ENCODE peak calls at places on chromosomes 1 and 21, in eight cellular contexts. One of them, this sample, is unnamed.

GRCh38 chr1:116161877-116162390 is 50.7 kb downstream of the MAB21L3 start:
- DNase-seq in ELF-1: no peak
- DNase-seq in activated naive CD8-positive, alpha-beta T cell treated with anti-CD3 and anti-CD28 coated beads, Interleukin-2, amount 50 U/mL, for 24 hours: no peak
- DNase-seq in Caki2: no peak
- DNase-seq in brain microvascular endothelial cell: no peak
- DNase-seq in transverse colon: no peak
- DNase-seq in non-pigmented ciliary epithelial cell: no peak
- DNase-seq in stimulated activated CD4-positive, alpha-beta T cell treated with anti-CD3 and anti-CD28 coated beads, Interleukin-4, amount 100 ng/mL, for 48 hours: no peak
- DNase-seq in this sample: no peak

GRCh38 chr1:116376734-116377096 is 3.7 kb downstream of the ATP1A1 start:
- DNase-seq in ELF-1: no peak
- DNase-seq in brain microvascular endothelial cell: no peak
- DNase-seq in activated naive CD8-positive, alpha-beta T cell treated with anti-CD3 and anti-CD28 coated beads, Interleukin-2, amount 50 U/mL, for 24 hours: no peak
- DNase-seq in transverse colon: no peak
- DNase-seq in non-pigmented ciliary epithelial cell: no peak
- DNase-seq in stimulated activated CD4-positive, alpha-beta T cell treated with anti-CD3 and anti-CD28 coated beads, Interleukin-4, amount 100 ng/mL, for 48 hours: no peak
- DNase-seq in Caki2: no peak
- DNase-seq in this sample: no peak

GRCh38 chr1:23651069-23651808 is 40.4 kb upstream of the RPL11 start:
- DNase-seq in ELF-1: peak
- DNase-seq in activated naive CD8-positive, alpha-beta T cell treated with anti-CD3 and anti-CD28 coated beads, Interleukin-2, amount 50 U/mL, for 24 hours: no peak
- DNase-seq in transverse colon: no peak
- DNase-seq in brain microvascular endothelial cell: peak
- DNase-seq in stimulated activated CD4-positive, alpha-beta T cell treated with anti-CD3 and anti-CD28 coated beads, Interleukin-4, amount 100 ng/mL, for 48 hours: no peak
- DNase-seq in Caki2: no peak
- DNase-seq in non-pigmented ciliary epithelial cell: no peak
- DNase-seq in this sample: no peak

GRCh38 chr1:35555601-35556477 is 1.4 kb downstream of the KIAA0319L start:
- DNase-seq in ELF-1: no peak
- DNase-seq in brain microvascular endothelial cell: no peak
- DNase-seq in non-pigmented ciliary epithelial cell: no peak
- DNase-seq in activated naive CD8-positive, alpha-beta T cell treated with anti-CD3 and anti-CD28 coated beads, Interleukin-2, amount 50 U/mL, for 24 hours: no peak
- DNase-seq in Caki2: no peak
- DNase-seq in transverse colon: no peak
- DNase-seq in stimulated activated CD4-positive, alpha-beta T cell treated with anti-CD3 and anti-CD28 coated beads, Interleukin-4, amount 100 ng/mL, for 48 hours: no peak
- DNase-seq in this sample: no peak

GRCh38 chr1:22142315-22143064 is 407 bp downstream of the WNT4 start:
- DNase-seq in brain microvascular endothelial cell: no peak
- DNase-seq in ELF-1: peak
- DNase-seq in activated naive CD8-positive, alpha-beta T cell treated with anti-CD3 and anti-CD28 coated beads, Interleukin-2, amount 50 U/mL, for 24 hours: peak
- DNase-seq in stimulated activated CD4-positive, alpha-beta T cell treated with anti-CD3 and anti-CD28 coated beads, Interleukin-4, amount 100 ng/mL, for 48 hours: no peak
- DNase-seq in non-pigmented ciliary epithelial cell: no peak
- DNase-seq in Caki2: peak
- DNase-seq in transverse colon: peak
- DNase-seq in this sample: no peak

GRCh38 chr1:220733090-220733569 is 15.0 kb upstream of the MTARC2 start:
- DNase-seq in ELF-1: peak
- DNase-seq in non-pigmented ciliary epithelial cell: peak
- DNase-seq in Caki2: peak
- DNase-seq in transverse colon: peak
- DNase-seq in stimulated activated CD4-positive, alpha-beta T cell treated with anti-CD3 and anti-CD28 coated beads, Interleukin-4, amount 100 ng/mL, for 48 hours: peak
- DNase-seq in brain microvascular endothelial cell: peak
- DNase-seq in activated naive CD8-positive, alpha-beta T cell treated with anti-CD3 and anti-CD28 coated beads, Interleukin-2, amount 50 U/mL, for 24 hours: peak
- DNase-seq in this sample: peak

GRCh38 chr21:36959020-36959835 is 7.2 kb downstream of the HLCS start:
- DNase-seq in activated naive CD8-positive, alpha-beta T cell treated with anti-CD3 and anti-CD28 coated beads, Interleukin-2, amount 50 U/mL, for 24 hours: no peak
- DNase-seq in non-pigmented ciliary epithelial cell: no peak
- DNase-seq in ELF-1: no peak
- DNase-seq in transverse colon: no peak
- DNase-seq in stimulated activated CD4-positive, alpha-beta T cell treated with anti-CD3 and anti-CD28 coated beads, Interleukin-4, amount 100 ng/mL, for 48 hours: no peak
- DNase-seq in Caki2: no peak
- DNase-seq in brain microvascular endothelial cell: no peak
- DNase-seq in this sample: no peak

GRCh38 chr1:13762642-13763041 is 62.7 kb downstream of the PRDM2 start:
- DNase-seq in non-pigmented ciliary epithelial cell: no peak
- DNase-seq in stimulated activated CD4-positive, alpha-beta T cell treated with anti-CD3 and anti-CD28 coated beads, Interleukin-4, amount 100 ng/mL, for 48 hours: no peak
- DNase-seq in transverse colon: no peak
- DNase-seq in ELF-1: no peak
- DNase-seq in Caki2: no peak
- DNase-seq in brain microvascular endothelial cell: no peak
- DNase-seq in activated naive CD8-positive, alpha-beta T cell treated with anti-CD3 and anti-CD28 coated beads, Interleukin-2, amount 50 U/mL, for 24 hours: no peak
- DNase-seq in this sample: no peak

GRCh38 chr1:12625276-12625675 is 7.3 kb upstream of the DHRS3 start:
- DNase-seq in non-pigmented ciliary epithelial cell: no peak
- DNase-seq in brain microvascular endothelial cell: no peak
- DNase-seq in ELF-1: no peak
- DNase-seq in stimulated activated CD4-positive, alpha-beta T cell treated with anti-CD3 and anti-CD28 coated beads, Interleukin-4, amount 100 ng/mL, for 48 hours: no peak
- DNase-seq in transverse colon: no peak
- DNase-seq in Caki2: no peak
- DNase-seq in activated naive CD8-positive, alpha-beta T cell treated with anti-CD3 and anti-CD28 coated beads, Interleukin-2, amount 50 U/mL, for 24 hours: no peak
- DNase-seq in this sample: no peak

GRCh38 chr1:230867119-230867902 is 1.0 kb downstream of the C1orf198 start:
- DNase-seq in brain microvascular endothelial cell: no peak
- DNase-seq in non-pigmented ciliary epithelial cell: no peak
- DNase-seq in activated naive CD8-positive, alpha-beta T cell treated with anti-CD3 and anti-CD28 coated beads, Interleukin-2, amount 50 U/mL, for 24 hours: no peak
- DNase-seq in Caki2: no peak
- DNase-seq in ELF-1: no peak
- DNase-seq in stimulated activated CD4-positive, alpha-beta T cell treated with anti-CD3 and anti-CD28 coated beads, Interleukin-4, amount 100 ng/mL, for 48 hours: no peak
- DNase-seq in transverse colon: no peak
- DNase-seq in this sample: no peak

GRCh38 chr1:20681999-20682398 is 20.8 kb upstream of the DDOST start:
- DNase-seq in ELF-1: no peak
- DNase-seq in activated naive CD8-positive, alpha-beta T cell treated with anti-CD3 and anti-CD28 coated beads, Interleukin-2, amount 50 U/mL, for 24 hours: no peak
- DNase-seq in transverse colon: no peak
- DNase-seq in stimulated activated CD4-positive, alpha-beta T cell treated with anti-CD3 and anti-CD28 coated beads, Interleukin-4, amount 100 ng/mL, for 48 hours: no peak
- DNase-seq in Caki2: no peak
- DNase-seq in non-pigmented ciliary epithelial cell: no peak
- DNase-seq in brain microvascular endothelial cell: no peak
- DNase-seq in this sample: no peak

GRCh38 chr1:54276617-54277450 is 76.9 kb downstream of the MRPL37 start:
- DNase-seq in brain microvascular endothelial cell: no peak
- DNase-seq in ELF-1: no peak
- DNase-seq in non-pigmented ciliary epithelial cell: no peak
- DNase-seq in activated naive CD8-positive, alpha-beta T cell treated with anti-CD3 and anti-CD28 coated beads, Interleukin-2, amount 50 U/mL, for 24 hours: no peak
- DNase-seq in transverse colon: no peak
- DNase-seq in stimulated activated CD4-positive, alpha-beta T cell treated with anti-CD3 and anti-CD28 coated beads, Interleukin-4, amount 100 ng/mL, for 48 hours: no peak
- DNase-seq in Caki2: no peak
- DNase-seq in this sample: peak

GRCh38 chr1:109619655-109620395 is at the start of gene AMPD2:
- DNase-seq in non-pigmented ciliary epithelial cell: peak
- DNase-seq in brain microvascular endothelial cell: peak
- DNase-seq in activated naive CD8-positive, alpha-beta T cell treated with anti-CD3 and anti-CD28 coated beads, Interleukin-2, amount 50 U/mL, for 24 hours: peak
- DNase-seq in ELF-1: peak
- DNase-seq in transverse colon: peak
- DNase-seq in stimulated activated CD4-positive, alpha-beta T cell treated with anti-CD3 and anti-CD28 coated beads, Interleukin-4, amount 100 ng/mL, for 48 hours: peak
- DNase-seq in Caki2: peak
- DNase-seq in this sample: peak

GRCh38 chr1:48552420-48552819 is 80.4 kb upstream of the SPATA6 start:
- DNase-seq in Caki2: no peak
- DNase-seq in activated naive CD8-positive, alpha-beta T cell treated with anti-CD3 and anti-CD28 coated beads, Interleukin-2, amount 50 U/mL, for 24 hours: no peak
- DNase-seq in non-pigmented ciliary epithelial cell: no peak
- DNase-seq in stimulated activated CD4-positive, alpha-beta T cell treated with anti-CD3 and anti-CD28 coated beads, Interleukin-4, amount 100 ng/mL, for 48 hours: no peak
- DNase-seq in transverse colon: no peak
- DNase-seq in brain microvascular endothelial cell: no peak
- DNase-seq in ELF-1: peak
- DNase-seq in this sample: no peak

GRCh38 chr1:32336963-32337675 is 1.1 kb upstream of the MARCKSL1 start:
- DNase-seq in brain microvascular endothelial cell: no peak
- DNase-seq in ELF-1: no peak
- DNase-seq in stimulated activated CD4-positive, alpha-beta T cell treated with anti-CD3 and anti-CD28 coated beads, Interleukin-4, amount 100 ng/mL, for 48 hours: no peak
- DNase-seq in transverse colon: peak
- DNase-seq in activated naive CD8-positive, alpha-beta T cell treated with anti-CD3 and anti-CD28 coated beads, Interleukin-2, amount 50 U/mL, for 24 hours: peak
- DNase-seq in Caki2: peak
- DNase-seq in non-pigmented ciliary epithelial cell: no peak
- DNase-seq in this sample: peak

GRCh38 chr1:234256359-234256758 is 116.9 kb upstream of the COA6 start:
- DNase-seq in non-pigmented ciliary epithelial cell: no peak
- DNase-seq in Caki2: peak
- DNase-seq in brain microvascular endothelial cell: peak
- DNase-seq in stimulated activated CD4-positive, alpha-beta T cell treated with anti-CD3 and anti-CD28 coated beads, Interleukin-4, amount 100 ng/mL, for 48 hours: no peak
- DNase-seq in activated naive CD8-positive, alpha-beta T cell treated with anti-CD3 and anti-CD28 coated beads, Interleukin-2, amount 50 U/mL, for 24 hours: no peak
- DNase-seq in ELF-1: peak
- DNase-seq in transverse colon: no peak
- DNase-seq in this sample: no peak

GRCh38 chr21:28714795-28715464 is 277.7 kb downstream of the LTN1 start:
- DNase-seq in ELF-1: no peak
- DNase-seq in Caki2: no peak
- DNase-seq in transverse colon: no peak
- DNase-seq in brain microvascular endothelial cell: peak
- DNase-seq in stimulated activated CD4-positive, alpha-beta T cell treated with anti-CD3 and anti-CD28 coated beads, Interleukin-4, amount 100 ng/mL, for 48 hours: no peak
- DNase-seq in activated naive CD8-positive, alpha-beta T cell treated with anti-CD3 and anti-CD28 coated beads, Interleukin-2, amount 50 U/mL, for 24 hours: no peak
- DNase-seq in non-pigmented ciliary epithelial cell: peak
- DNase-seq in this sample: no peak

GRCh38 chr1:119040489-119040888 is 52.3 kb upstream of the TBX15 start:
- DNase-seq in stimulated activated CD4-positive, alpha-beta T cell treated with anti-CD3 and anti-CD28 coated beads, Interleukin-4, amount 100 ng/mL, for 48 hours: no peak
- DNase-seq in transverse colon: no peak
- DNase-seq in Caki2: no peak
- DNase-seq in non-pigmented ciliary epithelial cell: no peak
- DNase-seq in activated naive CD8-positive, alpha-beta T cell treated with anti-CD3 and anti-CD28 coated beads, Interleukin-2, amount 50 U/mL, for 24 hours: no peak
- DNase-seq in brain microvascular endothelial cell: no peak
- DNase-seq in ELF-1: no peak
- DNase-seq in this sample: no peak

GRCh38 chr1:46461809-46462448 is 27.7 kb upstream of the DMBX1 start:
- DNase-seq in brain microvascular endothelial cell: no peak
- DNase-seq in stimulated activated CD4-positive, alpha-beta T cell treated with anti-CD3 and anti-CD28 coated beads, Interleukin-4, amount 100 ng/mL, for 48 hours: no peak
- DNase-seq in Caki2: no peak
- DNase-seq in non-pigmented ciliary epithelial cell: no peak
- DNase-seq in ELF-1: no peak
- DNase-seq in activated naive CD8-positive, alpha-beta T cell treated with anti-CD3 and anti-CD28 coated beads, Interleukin-2, amount 50 U/mL, for 24 hours: no peak
- DNase-seq in transverse colon: no peak
- DNase-seq in this sample: no peak

GRCh38 chr1:157959750-157960149 is 33.7 kb upstream of the KIRREL1 start:
- DNase-seq in activated naive CD8-positive, alpha-beta T cell treated with anti-CD3 and anti-CD28 coated beads, Interleukin-2, amount 50 U/mL, for 24 hours: no peak
- DNase-seq in brain microvascular endothelial cell: no peak
- DNase-seq in stimulated activated CD4-positive, alpha-beta T cell treated with anti-CD3 and anti-CD28 coated beads, Interleukin-4, amount 100 ng/mL, for 48 hours: no peak
- DNase-seq in transverse colon: no peak
- DNase-seq in ELF-1: no peak
- DNase-seq in non-pigmented ciliary epithelial cell: no peak
- DNase-seq in Caki2: no peak
- DNase-seq in this sample: no peak

GRCh38 chr1:93659805-93660479 is 21.7 kb downstream of the BCAR3 start:
- DNase-seq in activated naive CD8-positive, alpha-beta T cell treated with anti-CD3 and anti-CD28 coated beads, Interleukin-2, amount 50 U/mL, for 24 hours: no peak
- DNase-seq in ELF-1: peak
- DNase-seq in Caki2: no peak
- DNase-seq in transverse colon: no peak
- DNase-seq in brain microvascular endothelial cell: no peak
- DNase-seq in non-pigmented ciliary epithelial cell: no peak
- DNase-seq in stimulated activated CD4-positive, alpha-beta T cell treated with anti-CD3 and anti-CD28 coated beads, Interleukin-4, amount 100 ng/mL, for 48 hours: no peak
- DNase-seq in this sample: no peak

GRCh38 chr21:38476385-38476784 is 21.9 kb downstream of the ERG start:
- DNase-seq in non-pigmented ciliary epithelial cell: no peak
- DNase-seq in brain microvascular endothelial cell: no peak
- DNase-seq in Caki2: no peak
- DNase-seq in activated naive CD8-positive, alpha-beta T cell treated with anti-CD3 and anti-CD28 coated beads, Interleukin-2, amount 50 U/mL, for 24 hours: no peak
- DNase-seq in transverse colon: no peak
- DNase-seq in ELF-1: no peak
- DNase-seq in stimulated activated CD4-positive, alpha-beta T cell treated with anti-CD3 and anti-CD28 coated beads, Interleukin-4, amount 100 ng/mL, for 48 hours: no peak
- DNase-seq in this sample: no peak

GRCh38 chr1:27402349-27402754 is 9.9 kb downstream of the GPR3 start:
- DNase-seq in brain microvascular endothelial cell: no peak
- DNase-seq in non-pigmented ciliary epithelial cell: no peak
- DNase-seq in stimulated activated CD4-positive, alpha-beta T cell treated with anti-CD3 and anti-CD28 coated beads, Interleukin-4, amount 100 ng/mL, for 48 hours: no peak
- DNase-seq in activated naive CD8-positive, alpha-beta T cell treated with anti-CD3 and anti-CD28 coated beads, Interleukin-2, amount 50 U/mL, for 24 hours: peak
- DNase-seq in transverse colon: peak
- DNase-seq in Caki2: peak
- DNase-seq in ELF-1: peak
- DNase-seq in this sample: peak

GRCh38 chr1:87450615-87451209 is 122.0 kb downstream of the LMO4 start:
- DNase-seq in transverse colon: peak
- DNase-seq in Caki2: no peak
- DNase-seq in ELF-1: peak
- DNase-seq in activated naive CD8-positive, alpha-beta T cell treated with anti-CD3 and anti-CD28 coated beads, Interleukin-2, amount 50 U/mL, for 24 hours: no peak
- DNase-seq in brain microvascular endothelial cell: no peak
- DNase-seq in non-pigmented ciliary epithelial cell: no peak
- DNase-seq in stimulated activated CD4-positive, alpha-beta T cell treated with anti-CD3 and anti-CD28 coated beads, Interleukin-4, amount 100 ng/mL, for 48 hours: no peak
- DNase-seq in this sample: no peak

GRCh38 chr21:43884012-43884860 is 19.2 kb downstream of the AGPAT3 start:
- DNase-seq in ELF-1: peak
- DNase-seq in brain microvascular endothelial cell: peak
- DNase-seq in transverse colon: peak
- DNase-seq in activated naive CD8-positive, alpha-beta T cell treated with anti-CD3 and anti-CD28 coated beads, Interleukin-2, amount 50 U/mL, for 24 hours: peak
- DNase-seq in stimulated activated CD4-positive, alpha-beta T cell treated with anti-CD3 and anti-CD28 coated beads, Interleukin-4, amount 100 ng/mL, for 48 hours: peak
- DNase-seq in Caki2: peak
- DNase-seq in non-pigmented ciliary epithelial cell: no peak
- DNase-seq in this sample: no peak

GRCh38 chr1:23209765-23210164 is 7.5 kb downstream of the HTR1D start:
- DNase-seq in non-pigmented ciliary epithelial cell: no peak
- DNase-seq in stimulated activated CD4-positive, alpha-beta T cell treated with anti-CD3 and anti-CD28 coated beads, Interleukin-4, amount 100 ng/mL, for 48 hours: no peak
- DNase-seq in Caki2: no peak
- DNase-seq in activated naive CD8-positive, alpha-beta T cell treated with anti-CD3 and anti-CD28 coated beads, Interleukin-2, amount 50 U/mL, for 24 hours: no peak
- DNase-seq in ELF-1: no peak
- DNase-seq in brain microvascular endothelial cell: no peak
- DNase-seq in transverse colon: no peak
- DNase-seq in this sample: no peak

GRCh38 chr1:153192697-153193096 is 10.5 kb upstream of the LELP1 start:
- DNase-seq in non-pigmented ciliary epithelial cell: no peak
- DNase-seq in stimulated activated CD4-positive, alpha-beta T cell treated with anti-CD3 and anti-CD28 coated beads, Interleukin-4, amount 100 ng/mL, for 48 hours: no peak
- DNase-seq in ELF-1: peak
- DNase-seq in brain microvascular endothelial cell: no peak
- DNase-seq in activated naive CD8-positive, alpha-beta T cell treated with anti-CD3 and anti-CD28 coated beads, Interleukin-2, amount 50 U/mL, for 24 hours: no peak
- DNase-seq in Caki2: no peak
- DNase-seq in transverse colon: no peak
- DNase-seq in this sample: no peak

GRCh38 chr1:99496067-99496466 is 149.8 kb upstream of the PALMD start:
- DNase-seq in stimulated activated CD4-positive, alpha-beta T cell treated with anti-CD3 and anti-CD28 coated beads, Interleukin-4, amount 100 ng/mL, for 48 hours: no peak
- DNase-seq in ELF-1: no peak
- DNase-seq in Caki2: no peak
- DNase-seq in transverse colon: no peak
- DNase-seq in brain microvascular endothelial cell: no peak
- DNase-seq in activated naive CD8-positive, alpha-beta T cell treated with anti-CD3 and anti-CD28 coated beads, Interleukin-2, amount 50 U/mL, for 24 hours: no peak
- DNase-seq in non-pigmented ciliary epithelial cell: no peak
- DNase-seq in this sample: no peak

GRCh38 chr1:158398818-158399502 is at the start of gene OR10T2:
- DNase-seq in non-pigmented ciliary epithelial cell: no peak
- DNase-seq in ELF-1: no peak
- DNase-seq in Caki2: no peak
- DNase-seq in stimulated activated CD4-positive, alpha-beta T cell treated with anti-CD3 and anti-CD28 coated beads, Interleukin-4, amount 100 ng/mL, for 48 hours: no peak
- DNase-seq in activated naive CD8-positive, alpha-beta T cell treated with anti-CD3 and anti-CD28 coated beads, Interleukin-2, amount 50 U/mL, for 24 hours: no peak
- DNase-seq in brain microvascular endothelial cell: no peak
- DNase-seq in transverse colon: no peak
- DNase-seq in this sample: no peak

GRCh38 chr1:20731057-20731991 is 1.2 kb downstream of the SH2D5 start:
- DNase-seq in brain microvascular endothelial cell: no peak
- DNase-seq in activated naive CD8-positive, alpha-beta T cell treated with anti-CD3 and anti-CD28 coated beads, Interleukin-2, amount 50 U/mL, for 24 hours: no peak
- DNase-seq in non-pigmented ciliary epithelial cell: no peak
- DNase-seq in ELF-1: peak
- DNase-seq in Caki2: no peak
- DNase-seq in stimulated activated CD4-positive, alpha-beta T cell treated with anti-CD3 and anti-CD28 coated beads, Interleukin-4, amount 100 ng/mL, for 48 hours: no peak
- DNase-seq in transverse colon: no peak
- DNase-seq in this sample: no peak

GRCh38 chr1:227883073-227883520 is 64.6 kb downstream of the WNT9A start:
- DNase-seq in stimulated activated CD4-positive, alpha-beta T cell treated with anti-CD3 and anti-CD28 coated beads, Interleukin-4, amount 100 ng/mL, for 48 hours: no peak
- DNase-seq in Caki2: no peak
- DNase-seq in ELF-1: no peak
- DNase-seq in non-pigmented ciliary epithelial cell: no peak
- DNase-seq in brain microvascular endothelial cell: no peak
- DNase-seq in activated naive CD8-positive, alpha-beta T cell treated with anti-CD3 and anti-CD28 coated beads, Interleukin-2, amount 50 U/mL, for 24 hours: no peak
- DNase-seq in transverse colon: no peak
- DNase-seq in this sample: peak

This sample was measured in left lung.